ENCODE peak calls at places on chromosomes 11 and 22, in nine cellular contexts. F is ovary; Z is left ventricle myocardium inferior; D is adrenal gland; K is colonic mucosa; M is adipocyte; W is BE2C; O is effector memory CD4-positive, alpha-beta T cell; N is mammary epithelial cell. H is an unnamed sample. For H3K36me3, H3K4me1 and H3K9me3, the result is how much of the 10 kb centered on the place peaks cover.

GRCh38 chr11:108713076-108713790 is 48.4 kb downstream of the DDX10 start:
- DNase-seq in Z (no peak), W (no peak), K (no peak), M (peak), F (no peak), D (no peak), O (no peak), N (no peak), H (no peak)

GRCh38 chr11:32333335-32333991 is 101.9 kb downstream of the WT1 start:
- DNase-seq in K (peak), W (no peak), N (peak), O (no peak), M (peak), F (peak), D (peak), Z (peak), H (peak)

GRCh38 chr11:122007611-122008071 is 108.4 kb downstream of the BLID start:
- DNase-seq in O (no peak), Z (peak), W (no peak), M (peak), K (no peak), D (peak), F (peak), N (no peak), H (no peak)

GRCh38 chr11:99019676-99020075 is 1.1 kb upstream of the CNTN5 start:
- DNase-seq in M (no peak), O (no peak), N (no peak), F (no peak), Z (no peak), W (peak), K (no peak), D (no peak), H (no peak)

GRCh38 chr11:60985991-60986915 is 14.8 kb downstream of the CD6 start:
- DNase-seq in Z (no peak), N (peak), M (peak), W (no peak), F (no peak), O (peak), D (peak), K (peak), H (peak)

GRCh38 chr11:72643547-72643946 is 30.7 kb downstream of the PDE2A start:
- DNase-seq in W (no peak), K (no peak), F (no peak), N (peak), Z (no peak), M (peak), O (no peak), D (peak), H (no peak)

GRCh38 chr22:46240917-46241316 is 9.2 kb downstream of the CDPF1 start:
- DNase-seq in O (no peak), K (no peak), F (no peak), D (peak), N (no peak), W (no peak), M (no peak), Z (no peak), H (no peak)

GRCh38 chr11:66281001-66281400 is 3.0 kb downstream of the CNIH2 start:
- DNase-seq in K (no peak), M (no peak), Z (no peak), W (no peak), N (no peak), D (no peak), F (peak), O (no peak), H (no peak)

GRCh38 chr22:33579448-33580093 is 340.7 kb downstream of the LARGE1 start:
- DNase-seq in N (peak), W (peak), D (peak), M (peak), O (no peak), F (peak), Z (peak), K (peak), H (peak)

GRCh38 chr11:1869427-1870325 is 16.8 kb downstream of the LSP1 start:
- DNase-seq in D (no peak), F (no peak), O (no peak), K (no peak), W (no peak), Z (peak), M (no peak), N (no peak), H (no peak)

GRCh38 chr11:110173775-110174644 is 80.8 kb downstream of the ZC3H12C start:
- DNase-seq in O (peak), K (peak), N (peak), F (peak), D (peak), W (peak), Z (peak), M (peak), H (peak)

GRCh38 chr11:130433357-130433756 is 4.9 kb upstream of the ADAMTS8 start:
- DNase-seq in W (no peak), F (no peak), M (no peak), N (no peak), D (no peak), O (no peak), Z (no peak), K (no peak), H (no peak)

GRCh38 chr11:129766858-129767604 is 48.6 kb upstream of the TMEM45B start:
- DNase-seq in D (peak), O (no peak), F (no peak), W (peak), N (peak), Z (no peak), M (peak), K (peak), H (peak)

GRCh38 chr22:37454857-37455686 is 27.8 kb upstream of the ELFN2 start:
- DNase-seq in W (no peak), K (no peak), Z (no peak), N (peak), M (peak), D (peak), F (no peak), O (no peak), H (no peak)

GRCh38 chr22:23565288-23565941 is 14.7 kb downstream of the IGLL1 start:
- DNase-seq in M (peak), Z (no peak), O (no peak), D (no peak), K (peak), W (no peak), N (no peak), F (no peak), H (peak)

GRCh38 chr11:119367661-119368120 is 13.8 kb downstream of the USP2 start:
- DNase-seq in W (no peak), O (no peak), M (peak), Z (no peak), K (peak), N (no peak), F (peak), D (peak), H (peak)

GRCh38 chr11:111697910-111698309 is 68.3 kb downstream of the PPP2R1B start:
- DNase-seq in F (no peak), M (no peak), N (no peak), D (no peak), K (no peak), W (no peak), O (no peak), Z (no peak), H (no peak)

GRCh38 chr11:29446132-29446531 is 570.7 kb downstream of the KCNA4 start:
- DNase-seq in D (no peak), K (no peak), N (no peak), F (no peak), W (no peak), Z (no peak), O (no peak), M (no peak), H (no peak)

GRCh38 chr11:61294717-61295595 is at the start of gene VWCE:
- DNase-seq in F (peak), D (peak), W (peak), M (peak), K (peak), O (no peak), Z (peak), N (peak), H (peak)

GRCh38 chr11:69391192-69392103 is 90.0 kb upstream of the LINC01488 start:
- DNase-seq in F (peak), Z (no peak), N (no peak), W (no peak), M (no peak), K (no peak), O (no peak), D (no peak), H (no peak)

GRCh38 chr11:106091480-106092123 is 14.1 kb downstream of the AASDHPPT start:
- DNase-seq in M (peak), O (no peak), W (no peak), F (no peak), K (no peak), Z (no peak), N (peak), D (peak), H (no peak)

GRCh38 chr11:62737196-62737595 is 8.9 kb downstream of the TTC9C start:
- DNase-seq in Z (no peak), D (no peak), M (no peak), O (no peak), K (no peak), F (no peak), W (no peak), N (no peak), H (no peak)

GRCh38 chr11:124758355-124759267 is 3.5 kb downstream of the ESAM start:
- DNase-seq in K (peak), W (peak), M (peak), N (peak), D (peak), O (peak), F (peak), Z (peak), H (peak)

GRCh38 chr11:360326-361280 is 8.7 kb upstream of the B4GALNT4 start:
- DNase-seq in N (no peak), M (no peak), O (no peak), K (no peak), W (no peak), Z (no peak), F (no peak), D (no peak), H (peak)

GRCh38 chr11:3939211-3939610 is 83.7 kb downstream of the STIM1 start:
- DNase-seq in W (no peak), D (no peak), M (peak), F (no peak), Z (no peak), N (peak), K (no peak), O (no peak), H (no peak)

GRCh38 chr11:96219981-96220623 is 122.9 kb downstream of the MAML2 start:
- DNase-seq in D (peak), W (no peak), F (no peak), N (no peak), O (no peak), Z (no peak), K (no peak), M (peak), H (no peak)

GRCh38 chr22:33883561-33883960 is 36.7 kb downstream of the LARGE1 start:
- DNase-seq in N (peak), O (no peak), Z (no peak), D (no peak), M (no peak), K (no peak), F (no peak), W (no peak), H (no peak)

GRCh38 chr22:30423296-30423958 is 2.1 kb upstream of the MTFP1 start:
- DNase-seq in O (peak), N (peak), K (no peak), Z (peak), M (no peak), D (no peak), W (peak), F (no peak), H (peak)

GRCh38 chr22:25193130-25193529 is 6.5 kb upstream of the CRYBB3 start:
- DNase-seq in D (no peak), O (no peak), W (no peak), Z (no peak), K (no peak), F (no peak), M (no peak), N (no peak), H (peak)

GRCh38 chr22:25196326-25196725 is 3.3 kb upstream of the CRYBB3 start:
- DNase-seq in O (no peak), M (no peak), D (no peak), K (no peak), Z (no peak), N (no peak), W (no peak), F (no peak), H (no peak)

GRCh38 chr22:25193548-25193947 is 6.1 kb upstream of the CRYBB3 start:
- DNase-seq in F (no peak), M (peak), N (no peak), W (no peak), D (no peak), O (no peak), K (no peak), Z (no peak), H (no peak)

GRCh38 chr22:25197335-25197734 is 2.3 kb upstream of the CRYBB3 start:
- DNase-seq in W (no peak), N (no peak), F (no peak), K (no peak), Z (no peak), D (no peak), O (no peak), M (no peak), H (no peak)

GRCh38 chr22:25192406-25192805 is 7.3 kb upstream of the CRYBB3 start:
- DNase-seq in N (no peak), W (no peak), O (no peak), D (no peak), K (no peak), Z (no peak), M (no peak), F (no peak), H (no peak)
- H3K36me3 ChIP-seq in N (under half), W (under half), O (under half), D (under half), K (under half), Z (half or more), M (under half), F (under half), H (under half)

GRCh38 chr22:19719055-19719482 is 4.3 kb upstream of the GP1BB start:
- DNase-seq in N (no peak), K (no peak), F (peak), M (peak), D (no peak), O (no peak), W (no peak), Z (peak), H (no peak)
- H3K4me1 ChIP-seq in N (under half), K (under half), F (under half), M (under half), D (under half), O (under half), W (under half), Z (half or more), H (under half)

DNA sequence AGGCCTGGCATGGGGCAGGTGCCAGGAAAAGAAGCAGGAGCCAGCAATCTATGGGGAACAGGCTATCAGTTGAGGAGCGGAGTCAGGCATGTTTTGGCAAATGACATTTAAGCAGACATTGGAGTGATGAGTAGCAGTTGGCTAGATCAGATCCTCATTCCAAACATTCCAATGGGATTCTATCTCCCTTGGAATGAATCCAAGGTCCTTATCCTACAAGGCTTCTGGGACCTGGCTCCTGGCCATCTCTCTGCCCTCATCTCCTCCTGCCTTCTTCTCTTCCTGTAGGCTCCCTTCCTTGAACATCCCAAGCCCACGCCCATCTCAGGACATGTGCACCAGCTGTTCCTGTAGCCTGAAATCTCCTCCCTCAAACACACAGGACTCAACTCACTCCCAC is 1074.5 kb downstream of the TBC1D22A start:
- DNase-seq in F (no peak), O (no peak), W (no peak), K (no peak), M (no peak), Z (no peak), D (no peak), N (no peak), H (no peak)
- H3K9me3 ChIP-seq in F (under half), O (under half), W (under half), K (under half), M (under half), Z (under half), D (under half), N (under half), H (under half)

GRCh38 chr22:36347094-36347493 is 40.7 kb downstream of the MYH9 start:
- DNase-seq in W (no peak), O (no peak), Z (no peak), N (no peak), D (no peak), K (no peak), M (no peak), F (no peak), H (no peak)
- H3K36me3 ChIP-seq in W (under half), O (half or more), Z (under half), N (under half), D (under half), K (under half), M (under half), F (under half), H (under half)

GRCh38 chr11:67283490-67283963 is 5.6 kb upstream of the ANKRD13D start:
- DNase-seq in O (no peak), M (no peak), W (no peak), F (no peak), K (no peak), D (no peak), Z (peak), N (no peak), H (no peak)

GRCh38 chr11:67281552-67282150 is 7.5 kb upstream of the ANKRD13D start:
- DNase-seq in O (no peak), K (no peak), Z (no peak), W (peak), F (no peak), D (no peak), N (no peak), M (no peak), H (peak)

GRCh38 chr11:67282876-67283371 is 6.2 kb upstream of the ANKRD13D start:
- DNase-seq in Z (peak), O (no peak), K (no peak), N (no peak), W (no peak), D (no peak), F (no peak), M (no peak), H (peak)

GRCh38 chr11:67280791-67281551 is 8.1 kb upstream of the ANKRD13D start:
- DNase-seq in W (peak), D (no peak), O (no peak), K (no peak), M (no peak), N (no peak), Z (peak), F (no peak), H (peak)

DNA sequence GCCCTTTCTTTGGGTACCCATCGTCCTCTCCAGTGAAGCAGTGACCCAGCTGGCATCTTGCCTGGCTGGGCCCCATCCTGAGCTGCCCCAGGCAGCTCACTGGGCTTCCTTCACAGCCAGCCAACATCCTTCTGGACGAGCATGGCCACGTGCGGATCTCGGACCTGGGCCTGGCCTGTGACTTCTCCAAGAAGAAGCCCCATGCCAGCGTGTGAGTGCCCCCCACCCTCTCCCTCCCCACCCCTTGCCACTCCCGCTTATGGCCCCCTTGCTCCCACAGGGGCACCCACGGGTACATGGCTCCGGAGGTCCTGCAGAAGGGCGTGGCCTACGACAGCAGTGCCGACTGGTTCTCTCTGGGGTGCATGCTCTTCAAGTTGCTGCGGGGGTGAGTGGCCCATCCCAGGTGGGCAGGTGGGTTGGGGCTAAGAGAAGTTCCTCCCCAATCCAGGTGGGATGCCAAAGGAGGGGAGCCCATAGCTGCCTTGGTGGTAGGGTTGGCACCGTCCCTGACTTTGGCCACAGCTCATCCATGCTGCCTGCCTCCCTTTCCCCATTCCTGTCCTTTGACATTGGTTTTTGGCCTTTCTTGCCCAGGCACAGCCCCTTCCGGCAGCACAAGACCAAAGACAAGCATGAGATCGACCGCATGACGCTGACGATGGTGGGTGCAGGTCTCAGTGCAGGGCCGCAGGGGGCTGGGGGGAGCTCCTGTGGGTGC is 6.8 kb upstream of the ANKRD13D start:
- DNase-seq in O (no peak), N (no peak), D (no peak), M (no peak), K (no peak), F (no peak), W (peak), Z (peak), H (peak)
- H3K4me1 ChIP-seq in O (half or more), N (under half), D (under half), M (under half), K (under half), F (under half), W (under half), Z (half or more), H (under half)

GRCh38 chr11:70776914-70777532 is 378.7 kb downstream of the CTTN start:
- DNase-seq in F (no peak), W (no peak), Z (no peak), D (no peak), K (no peak), M (no peak), N (no peak), O (no peak), H (no peak)
- H3K9me3 ChIP-seq in F (under half), W (under half), Z (under half), D (under half), K (under half), M (under half), N (under half), O (under half), H (under half)

H was measured in mucosa of descending colon.